ENCODE peak calls at places on chromosomes 4 and X, in four cellular contexts. C is K562, D is HepG2, F is GM12878. G is an unnamed sample.

GRCh38 chr4:112144546-112145325 is 518 bp upstream of the FAM241A start:
- DNase-seq in C (no peak), D (no peak), F (peak), G (no peak)

GRCh38 chr4:38529189-38530115 is 134.5 kb upstream of the KLF3 start:
- DNase-seq in C (peak), D (no peak), F (peak), G (no peak)

GRCh38 chrX:29890004-29890403 is 325.4 kb upstream of the MAGEB2 start:
- DNase-seq in C (no peak), D (no peak), F (no peak), G (no peak)

GRCh38 chrX:21374163-21374993 is at the start of gene CNKSR2:
- DNase-seq in C (no peak), D (no peak), F (no peak), G (peak)

GRCh38 chrX:130025256-130025655 is 42.8 kb downstream of the BCORL1 start:
- DNase-seq in C (no peak), D (no peak), F (no peak), G (peak)

GRCh38 chrX:152177497-152178269 is 39.3 kb upstream of the MAGEA10 start:
- DNase-seq in C (no peak), D (no peak), F (no peak), G (no peak)

GRCh38 chr4:128338634-128339355 is 51.2 kb upstream of the PGRMC2 start:
- DNase-seq in C (peak), D (no peak), F (no peak), G (no peak)

GRCh38 chr4:20318899-20319291 is 67.2 kb downstream of the SLIT2 start:
- DNase-seq in C (no peak), D (no peak), F (no peak), G (no peak)

GRCh38 chrX:150870487-150871340 is 27.8 kb downstream of the CD99L2 start:
- DNase-seq in C (no peak), D (no peak), F (no peak), G (no peak)

GRCh38 chr4:119597377-119597776 is 31.2 kb downstream of the PDE5A start:
- DNase-seq in C (no peak), D (no peak), F (no peak), G (no peak)

GRCh38 chrX:20829665-20830481 is 544.3 kb upstream of the CNKSR2 start:
- DNase-seq in C (no peak), D (no peak), F (no peak), G (peak)

GRCh38 chrX:66232296-66232695 is 68.2 kb downstream of the HEPH start:
- DNase-seq in C (no peak), D (no peak), F (no peak), G (no peak)

GRCh38 chrX:115018040-115018647 is 728 bp upstream of the IL13RA2 start:
- DNase-seq in C (no peak), D (no peak), F (no peak), G (no peak)

GRCh38 chr4:89411539-89411938 is 103.9 kb upstream of the GPRIN3 start:
- DNase-seq in C (no peak), D (no peak), F (no peak), G (no peak)

GRCh38 chr4:119659576-119659975 is 31.0 kb upstream of the PDE5A start:
- DNase-seq in C (no peak), D (peak), F (no peak), G (peak)

GRCh38 chrX:152819732-152820131 is 10.8 kb downstream of the CETN2 start:
- DNase-seq in C (no peak), D (no peak), F (no peak), G (no peak)

GRCh38 chr4:140666889-140667614 is 89.1 kb downstream of the TBC1D9 start:
- DNase-seq in C (no peak), D (no peak), F (no peak), G (no peak)

GRCh38 chr4:156976147-156976546 is 4.5 kb upstream of the PDGFC start:
- DNase-seq in C (no peak), D (no peak), F (no peak), G (no peak)

GRCh38 chr4:156815717-156816319 is 155.8 kb downstream of the PDGFC start:
- DNase-seq in C (no peak), D (no peak), F (no peak), G (no peak)

GRCh38 chrX:109384569-109385174 is 97.2 kb downstream of the GUCY2F start:
- DNase-seq in C (peak), D (no peak), F (no peak), G (peak)

GRCh38 chr4:178953447-178954120 is 1511.3 kb upstream of the AGA start:
- DNase-seq in C (no peak), D (no peak), F (no peak), G (no peak)

GRCh38 chr4:98446499-98447375 is 185.6 kb downstream of the RAP1GDS1 start:
- DNase-seq in C (no peak), D (no peak), F (peak), G (no peak)

GRCh38 chr4:112509243-112510190 is 6.5 kb downstream of the NEUROG2 start:
- DNase-seq in C (no peak), D (no peak), F (no peak), G (no peak)

GRCh38 chr4:121273191-121273590 is 107.6 kb downstream of the QRFPR start:
- DNase-seq in C (no peak), D (no peak), F (no peak), G (no peak)

GRCh38 chr4:88171206-88171605 is 12.8 kb upstream of the ABCG2 start:
- DNase-seq in C (no peak), D (no peak), F (no peak), G (no peak)

GRCh38 chrX:108268434-108269080 is 169.7 kb downstream of the COL4A6 start:
- DNase-seq in C (no peak), D (no peak), F (no peak), G (no peak)

DNA sequence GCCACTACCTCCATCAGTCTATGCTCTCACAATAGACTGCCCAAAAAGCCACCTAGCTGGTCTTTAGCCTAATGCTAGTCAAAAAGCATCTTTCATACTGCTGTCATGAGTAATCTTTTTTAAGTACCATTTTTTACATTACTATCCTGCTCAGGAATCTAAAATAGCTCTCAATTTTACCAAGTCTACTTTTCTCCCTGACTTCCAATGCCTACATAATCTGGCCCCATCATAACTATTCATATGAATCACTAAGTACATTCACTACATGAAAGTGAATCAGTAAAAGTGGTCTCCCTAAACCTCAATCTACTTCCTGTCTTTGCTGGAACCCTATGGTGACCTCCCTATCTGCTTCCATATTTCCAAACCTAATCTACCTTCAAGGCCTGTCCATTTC is 105.9 kb downstream of the THOC2 start:
- DNase-seq in C (no peak), D (no peak), F (no peak), G (no peak)
- TF ChIP-seq ESRRA in C (no peak), D (no peak), F (no peak), G (no peak)

GRCh38 chr4:184067931-184068554 is 149.6 kb downstream of the ENPP6 start:
- DNase-seq in C (no peak), D (no peak), F (no peak), G (no peak)
- TF ChIP-seq JUNB in C (no peak), D (no peak), F (no peak), G (no peak)

GRCh38 chr4:110671679-110672078 is 48.8 kb upstream of the PITX2 start:
- DNase-seq in C (no peak), D (no peak), F (no peak), G (no peak)
- TF ChIP-seq RFX5 in C (no peak), D (no peak), F (no peak), G (no peak)

DNA sequence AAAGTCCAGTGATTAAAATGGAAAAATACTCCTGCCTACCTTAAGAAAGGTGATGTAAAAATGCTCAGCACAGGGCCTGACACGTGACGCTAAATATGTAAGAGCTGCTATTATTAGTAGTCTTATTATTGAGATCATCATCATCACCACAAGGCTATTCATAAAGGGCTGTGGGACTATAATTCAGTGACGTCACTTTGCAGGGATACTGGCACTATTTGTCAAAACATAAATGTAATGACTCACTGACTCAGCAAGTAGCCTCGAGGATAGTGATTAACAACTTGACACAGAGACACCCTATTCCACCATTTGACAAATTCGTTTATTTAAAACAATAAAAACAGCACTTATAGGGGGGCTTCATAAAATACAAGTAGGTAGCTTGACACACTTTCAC is 258.9 kb downstream of the SPANXN1 start:
- DNase-seq in C (no peak), D (no peak), F (no peak), G (no peak)
- TF ChIP-seq ESRRA in C (no peak), D (no peak), F (no peak), G (no peak)

DNA sequence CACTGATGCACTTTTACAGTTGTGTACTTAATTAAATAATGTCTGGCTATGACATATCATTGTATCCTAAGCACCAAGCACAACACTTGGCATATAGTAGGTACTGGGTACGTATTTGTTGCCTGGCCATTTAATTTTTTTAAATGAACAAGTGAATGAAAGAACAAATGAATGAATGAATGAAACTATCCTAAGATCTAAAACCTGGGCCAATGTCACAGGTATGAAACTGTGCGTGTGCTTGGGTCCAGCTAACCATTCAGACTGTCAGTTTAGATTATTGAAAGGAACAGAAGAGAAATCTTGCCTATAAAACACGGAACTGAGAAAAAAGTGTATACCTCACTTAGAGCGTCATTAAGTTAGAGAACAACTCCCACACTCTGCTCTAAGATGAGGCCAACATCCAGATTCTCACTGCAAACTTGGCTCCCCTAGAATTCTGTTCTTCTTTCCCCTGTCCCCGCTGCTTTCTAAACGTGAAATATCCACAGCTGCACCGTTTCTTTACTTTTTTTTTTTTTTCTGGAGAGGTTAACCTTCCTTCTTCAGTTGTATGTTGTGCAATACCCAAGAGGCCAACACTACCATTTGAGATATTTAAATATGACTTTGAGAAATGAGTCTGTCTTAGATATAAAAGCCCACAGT is 17.3 kb upstream of the SEL1L3 start:
- DNase-seq in C (no peak), D (no peak), F (no peak), G (no peak)
- TF ChIP-seq JUNB in C (no peak), D (no peak), F (no peak), G (no peak)

G was measured in A549.